ENCODE peak calls at places on chromosomes 5 and 9, in four cellular contexts. F, R, H and Y are unnamed samples.
A peak's percentile ranks its signal among the peaks of the same experiment; 100 is the strongest.

GRCh38 chr5:115343855-115344254 is 47.4 kb upstream of the CCDC112 start:
- DNase-seq in F (no peak), R (no peak), H (no peak), Y (no peak)

GRCh38 chr9:134663753-134664415 is 22.3 kb downstream of the COL5A1 start:
- DNase-seq in F (no peak), R (no peak), H (no peak), Y (no peak)

GRCh38 chr5:71883745-71884103 is 164.6 kb downstream of the CARTPT start:
- DNase-seq in F (no peak), R (no peak), H (no peak), Y (no peak)

GRCh38 chr9:127347831-127348699 is 48.9 kb upstream of the SLC2A8 start:
- DNase-seq in F (peak; percentile 75), R (no peak), H (no peak), Y (peak; percentile 9)

GRCh38 chr5:19790811-19791466 is 197.1 kb downstream of the CDH18 start:
- DNase-seq in F (no peak), R (no peak), H (no peak), Y (no peak)

GRCh38 chr5:135251099-135251498 is 147.9 kb downstream of the MACROH2A1 start:
- DNase-seq in F (no peak), R (no peak), H (no peak), Y (no peak)

GRCh38 chr5:127505819-127506218 is 11.6 kb upstream of the PRRC1 start:
- DNase-seq in F (no peak), R (no peak), H (no peak), Y (no peak)

GRCh38 chr5:2008851-2009629 is 126.3 kb upstream of the IRX4 start:
- DNase-seq in F (no peak), R (no peak), H (no peak), Y (no peak)

GRCh38 chr5:149666212-149666852 is 63.8 kb upstream of the PPARGC1B start:
- DNase-seq in F (no peak), R (no peak), H (peak; percentile 83), Y (peak; percentile 78)

GRCh38 chr9:37938121-37938906 is 34.4 kb upstream of the SLC25A51 start:
- DNase-seq in F (peak; percentile 90), R (no peak), H (peak; percentile 32), Y (no peak)

GRCh38 chr9:37936376-37936775 is 32.4 kb upstream of the SLC25A51 start:
- DNase-seq in F (no peak), R (no peak), H (no peak), Y (no peak)

GRCh38 chr9:37939575-37940095 is 35.7 kb upstream of the SLC25A51 start:
- DNase-seq in F (no peak), R (no peak), H (no peak), Y (no peak)

GRCh38 chr9:37936965-37937364 is 33.0 kb upstream of the SLC25A51 start:
- DNase-seq in F (no peak), R (no peak), H (peak; percentile 92), Y (no peak)

GRCh38 chr9:37937403-37937802 is 33.5 kb upstream of the SLC25A51 start:
- DNase-seq in F (no peak), R (no peak), H (no peak), Y (no peak)
- TF ChIP-seq POLR2A in F (no peak), R (no peak), H (no peak), Y (no peak)

GRCh38 chr5:177445052-177446016 is 1.3 kb upstream of the PRR7 start:
- DNase-seq in F (no peak), R (no peak), H (no peak), Y (peak; percentile 49)

GRCh38 chr5:177446184-177447065 is at the start of gene PRR7:
- DNase-seq in F (peak; percentile 56), R (no peak), H (peak; percentile 80), Y (peak; percentile 80)

GRCh38 chr5:177448244-177448950 is 1.8 kb downstream of the PRR7 start:
- DNase-seq in F (no peak), R (no peak), H (no peak), Y (peak; percentile 56)

GRCh38 chr5:177447611-177448243 is 1.1 kb downstream of the PRR7 start:
- DNase-seq in F (peak; percentile 67), R (peak; percentile 73), H (no peak), Y (peak; percentile 82)

GRCh38 chr5:177447066-177447610 is 524 bp downstream of the PRR7 start:
- DNase-seq in F (no peak), R (no peak), H (peak; percentile 80), Y (peak; percentile 78)
- TF ChIP-seq MAX in F (no peak), R (no peak), H (no peak), Y (peak; percentile 68)

GRCh38 chr5:22889714-22890113 is 36.6 kb upstream of the CDH12 start:
- DNase-seq in F (no peak), R (no peak), H (no peak), Y (no peak)
- TF ChIP-seq CTCF in F (no peak), R (no peak), H (no peak), Y (no peak)

DNA sequence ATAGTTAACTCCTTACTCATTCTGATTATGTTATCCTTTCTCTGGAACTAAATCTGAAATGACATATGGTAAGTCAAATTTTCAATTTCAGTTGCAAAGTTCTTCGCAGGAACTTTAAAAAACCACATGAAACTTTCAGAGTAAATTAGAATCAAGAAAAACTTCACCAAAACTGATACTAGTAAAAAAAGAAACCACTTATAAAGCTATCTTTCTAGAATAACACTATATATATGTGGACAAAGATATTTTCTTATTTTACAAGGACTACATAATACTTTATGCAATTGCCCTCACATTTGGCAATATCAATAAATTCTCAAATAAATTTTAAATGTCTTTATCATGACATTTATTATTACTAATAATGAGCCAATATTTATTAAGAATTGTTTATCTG is 1847.1 kb upstream of the NUDT12 start:
- DNase-seq in F (no peak), R (no peak), H (no peak), Y (no peak)
- TF ChIP-seq POLR2A in F (no peak), R (no peak), H (no peak), Y (no peak)

DNA sequence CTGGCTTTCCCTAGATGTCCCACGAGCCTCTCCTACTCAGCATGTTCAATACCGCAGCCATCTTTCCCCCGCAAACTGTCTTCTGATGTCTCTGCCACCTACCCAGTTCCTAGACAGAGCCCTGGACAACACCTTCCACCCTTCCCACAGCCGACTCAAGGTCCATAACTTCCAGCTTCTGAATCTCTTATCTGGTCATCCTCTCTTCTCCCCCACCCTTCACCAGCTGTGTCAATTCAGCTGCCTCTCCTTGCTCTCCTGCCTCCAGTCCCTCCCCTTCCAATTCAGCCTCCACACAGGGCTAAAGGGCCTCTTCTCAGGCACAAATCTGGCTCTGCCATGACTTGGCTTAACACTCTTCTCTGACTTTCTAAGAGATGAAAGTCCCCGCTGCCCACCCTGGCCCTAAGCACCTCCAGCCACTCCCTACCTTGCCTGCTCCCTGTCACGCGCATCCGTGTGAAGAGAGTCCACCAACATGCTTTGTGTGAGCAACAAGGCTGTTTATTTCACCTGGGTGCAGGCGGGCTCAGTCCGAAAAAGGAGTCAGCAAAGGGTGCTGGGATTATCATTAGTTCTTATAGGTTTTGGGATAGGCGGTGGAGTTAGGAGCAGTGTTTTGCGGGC is 25.2 kb downstream of the AQP7 start:
- DNase-seq in F (no peak), R (no peak), H (peak; percentile 43), Y (no peak)
- TF ChIP-seq MAX in F (no peak), R (no peak), H (no peak), Y (no peak)